ENCODE peak calls at places on chromosomes 13 and 19, in seven cellular contexts. L is spleen; O is stimulated activated CD8-positive, alpha-beta memory T cell treated with anti-CD3 and anti-CD28 coated beads, Interleukin-15, amount 100 ng/mL, for 24 hours; B is nephron progenitor cell; T is mucosa of descending colon; J is stomach; M is heart left ventricle. D is an unnamed sample.
A peak's percentile ranks its signal among the peaks of the same experiment; 100 is the strongest.

GRCh38 chr19:21704320-21704719 is 63.1 kb downstream of the ZNF100 start:
- DNase-seq in L (no peak), O (no peak), B (no peak), T (no peak), J (no peak), M (no peak), D (no peak)

GRCh38 chr19:43777163-43777700 is 3.5 kb downstream of the KCNN4 start:
- DNase-seq in L (peak; percentile 84), O (no peak), B (no peak), T (no peak), J (no peak), M (peak; percentile 49), D (no peak)

GRCh38 chr19:43525836-43526771 is 897 bp downstream of the ETHE1 start:
- DNase-seq in L (peak; percentile 80), O (no peak), B (peak; percentile 46), T (peak; percentile 78), J (peak; percentile 38), M (no peak), D (no peak)

GRCh38 chr13:100106705-100107104 is 17.8 kb downstream of the PCCA start:
- DNase-seq in L (no peak), O (no peak), B (no peak), T (no peak), J (no peak), M (no peak), D (no peak)

GRCh38 chr13:50993908-50994307 is 84.3 kb downstream of the RNASEH2B start:
- DNase-seq in L (no peak), O (no peak), B (peak; percentile 19), T (no peak), J (no peak), M (no peak), D (no peak)

GRCh38 chr19:51366050-51366998 is at the start of gene ETFB:
- DNase-seq in L (peak; percentile 97), O (peak; percentile 76), B (peak; percentile 96), T (peak; percentile 97), J (peak; percentile 98), M (peak; percentile 99), D (peak; percentile 99)

GRCh38 chr13:104289400-104289799 is 1223.2 kb upstream of the SLC10A2 start:
- DNase-seq in L (no peak), O (no peak), B (no peak), T (no peak), J (no peak), M (no peak), D (no peak)

GRCh38 chr13:90640976-90641375 is 706.5 kb upstream of the MIR17HG start:
- DNase-seq in L (no peak), O (no peak), B (no peak), T (no peak), J (no peak), M (no peak), D (no peak)

GRCh38 chr19:54481326-54481930 is 8.3 kb upstream of the CDC42EP5 start:
- DNase-seq in L (no peak), O (no peak), B (peak; percentile 81), T (no peak), J (no peak), M (no peak), D (no peak)

GRCh38 chr13:52070929-52071523 is 46.5 kb downstream of the UTP14C start:
- DNase-seq in L (no peak), O (no peak), B (no peak), T (no peak), J (no peak), M (no peak), D (no peak)

GRCh38 chr13:108769213-108770070 is 140.0 kb downstream of the MYO16 start:
- DNase-seq in L (no peak), O (no peak), B (no peak), T (no peak), J (no peak), M (no peak), D (no peak)

GRCh38 chr19:51386882-51387520 is 773 bp downstream of the LIM2 start:
- DNase-seq in L (peak; percentile 69), O (no peak), B (no peak), T (no peak), J (no peak), M (no peak), D (no peak)

GRCh38 chr13:46109451-46109850 is 4.6 kb upstream of the CPB2 start:
- DNase-seq in L (no peak), O (no peak), B (no peak), T (no peak), J (no peak), M (no peak), D (no peak)

GRCh38 chr19:23002690-23003422 is at the start of gene ZNF728:
- DNase-seq in L (no peak), O (no peak), B (no peak), T (peak; percentile 30), J (no peak), M (peak; percentile 83), D (peak; percentile 61)

GRCh38 chr13:90918551-90918950 is 428.9 kb upstream of the MIR17HG start:
- DNase-seq in L (no peak), O (no peak), B (no peak), T (no peak), J (no peak), M (no peak), D (no peak)

GRCh38 chr13:112464720-112465119 is 88.6 kb downstream of the SPACA7 start:
- DNase-seq in L (peak; percentile 19), O (no peak), B (no peak), T (no peak), J (no peak), M (no peak), D (peak; percentile 41)

GRCh38 chr19:19528721-19529490 is at the start of gene YJEFN3:
- DNase-seq in L (no peak), O (no peak), B (no peak), T (no peak), J (no peak), M (peak; percentile 43), D (no peak)

GRCh38 chr13:33158830-33159229 is 126.7 kb downstream of the STARD13 start:
- DNase-seq in L (no peak), O (no peak), B (no peak), T (no peak), J (no peak), M (no peak), D (no peak)

GRCh38 chr19:17739121-17739875 is 12.0 kb upstream of the FCHO1 start:
- DNase-seq in L (peak; percentile 88), O (no peak), B (peak; percentile 37), T (no peak), J (no peak), M (no peak), D (no peak)

GRCh38 chr13:104357174-104357573 is 1291.0 kb upstream of the SLC10A2 start:
- DNase-seq in L (no peak), O (no peak), B (no peak), T (no peak), J (no peak), M (no peak), D (no peak)

GRCh38 chr13:97221989-97222700 is at the start of gene MBNL2:
- DNase-seq in L (peak; percentile 96), O (peak; percentile 47), B (peak; percentile 79), T (peak; percentile 89), J (peak; percentile 90), M (peak; percentile 92), D (peak; percentile 92)

GRCh38 chr13:114122591-114123211 is 9.7 kb downstream of the RASA3 start:
- DNase-seq in L (no peak), O (no peak), B (no peak), T (no peak), J (no peak), M (no peak), D (no peak)

GRCh38 chr13:97880298-97880675 is 73.2 kb upstream of the IPO5 start:
- DNase-seq in L (no peak), O (no peak), B (no peak), T (no peak), J (no peak), M (no peak), D (no peak)

GRCh38 chr13:71864094-71864980 is 2.7 kb downstream of the DACH1 start:
- DNase-seq in L (peak; percentile 87), O (no peak), B (peak; percentile 70), T (peak; percentile 87), J (no peak), M (peak; percentile 70), D (peak; percentile 69)

GRCh38 chr13:45082964-45083363 is 37.3 kb upstream of the GTF2F2 start:
- DNase-seq in L (no peak), O (no peak), B (no peak), T (no peak), J (no peak), M (no peak), D (no peak)

GRCh38 chr19:54218259-54218658 is 4.5 kb downstream of the LILRB3 start:
- DNase-seq in L (no peak), O (no peak), B (no peak), T (no peak), J (no peak), M (no peak), D (no peak)

GRCh38 chr13:102869948-102870676 is 24.3 kb downstream of the ERCC5 start:
- DNase-seq in L (no peak), O (no peak), B (no peak), T (no peak), J (no peak), M (no peak), D (no peak)

GRCh38 chr19:3479819-3480215 is 508 bp downstream of the SMIM24 start:
- DNase-seq in L (no peak), O (no peak), B (peak; percentile 39), T (peak; percentile 62), J (peak; percentile 57), M (no peak), D (no peak)

GRCh38 chr13:111927181-111927540 is 139.8 kb upstream of the SOX1 start:
- DNase-seq in L (peak; percentile 53), O (no peak), B (no peak), T (no peak), J (peak; percentile 8), M (no peak), D (peak; percentile 52)

GRCh38 chr13:42720116-42720857 is 61.1 kb upstream of the FAM216B start:
- DNase-seq in L (no peak), O (no peak), B (no peak), T (no peak), J (peak; percentile 28), M (no peak), D (no peak)